ENCODE peak calls at places on chromosomes 7 and 10, in eight cellular contexts. Z is heart right ventricle; T is AG09309; Q is lower leg skin; F is nephron progenitor cell; S is CD8-positive, alpha-beta T cell; A is WERI-Rb-1; N is endothelial cell. J is an unnamed sample.
A peak's percentile ranks its signal among the peaks of the same experiment; 100 is the strongest.

GRCh38 chr10:22615819-22616499 is 98.4 kb downstream of the PIP4K2A start:
- DNase-seq in Q (no peak), A (no peak), N (no peak), S (peak; percentile 59), F (no peak), Z (peak; percentile 38), T (no peak), J (no peak)

GRCh38 chr10:34396669-34397068 is 418.4 kb downstream of the PARD3 start:
- DNase-seq in Q (no peak), A (no peak), F (no peak), S (no peak), Z (no peak), N (no peak), T (no peak), J (no peak)

GRCh38 chr7:66187894-66188293 is 17.2 kb upstream of the TPST1 start:
- DNase-seq in A (no peak), S (no peak), T (peak; percentile 71), F (no peak), Q (peak; percentile 83), Z (peak; percentile 25), N (no peak), J (peak; percentile 80)

GRCh38 chr7:129176853-129177369 is 11.5 kb upstream of the SMO start:
- DNase-seq in S (no peak), T (no peak), A (no peak), N (no peak), F (no peak), Z (no peak), Q (no peak), J (no peak)

GRCh38 chr7:23373151-23374004 is 74.2 kb downstream of the MALSU1 start:
- DNase-seq in A (no peak), N (no peak), T (no peak), S (peak; percentile 69), Z (no peak), Q (no peak), F (peak; percentile 27), J (no peak)

GRCh38 chr10:11505636-11506035 is 105.8 kb downstream of the USP6NL start:
- DNase-seq in S (no peak), N (no peak), F (no peak), Q (no peak), T (no peak), A (no peak), Z (no peak), J (no peak)

GRCh38 chr7:104793066-104793465 is 220.9 kb upstream of the KMT2E start:
- DNase-seq in F (no peak), T (no peak), A (no peak), Q (no peak), N (no peak), Z (no peak), S (no peak), J (no peak)

GRCh38 chr10:878333-878753 is 53.2 kb downstream of the LARP4B start:
- DNase-seq in Q (peak; percentile 20), N (no peak), T (peak; percentile 3), A (no peak), Z (no peak), S (no peak), F (no peak), J (peak; percentile 43)

GRCh38 chr7:45691155-45691656 is 117.0 kb downstream of the ADCY1 start:
- DNase-seq in F (no peak), Q (no peak), N (no peak), S (no peak), T (no peak), Z (no peak), A (no peak), J (no peak)

GRCh38 chr10:80416401-80417098 is 8.2 kb downstream of the PRXL2A start:
- DNase-seq in F (peak; percentile 27), Q (no peak), A (no peak), T (no peak), S (no peak), Z (peak; percentile 74), N (no peak), J (peak; percentile 76)

GRCh38 chr7:155412416-155413253 is 45.3 kb upstream of the EN2 start:
- DNase-seq in Q (no peak), T (no peak), N (peak; percentile 83), S (no peak), Z (no peak), A (peak; percentile 72), F (peak; percentile 77), J (no peak)

GRCh38 chr7:4042402-4042801 is 639.7 kb upstream of the FOXK1 start:
- DNase-seq in A (peak; percentile 72), S (no peak), T (no peak), Z (no peak), F (no peak), Q (no peak), N (no peak), J (no peak)

GRCh38 chr10:89173075-89173474 is 34.0 kb downstream of the CH25H start:
- DNase-seq in Q (no peak), A (no peak), N (no peak), S (no peak), T (no peak), Z (no peak), F (no peak), J (no peak)

GRCh38 chr7:43208189-43208588 is 95.7 kb downstream of the HECW1 start:
- DNase-seq in Q (no peak), T (no peak), F (no peak), S (no peak), A (no peak), N (no peak), Z (no peak), J (no peak)

GRCh38 chr10:101330236-101331225 is 23.4 kb upstream of the BTRC start:
- DNase-seq in T (peak; percentile 63), Q (no peak), S (no peak), A (no peak), Z (no peak), F (no peak), N (no peak), J (no peak)

GRCh38 chr10:129163536-129163935 is 303.5 kb upstream of the MGMT start:
- DNase-seq in Z (no peak), S (no peak), A (no peak), T (no peak), N (no peak), F (no peak), Q (no peak), J (no peak)

GRCh38 chr7:135801045-135801693 is 52.6 kb upstream of the FAM180A start:
- DNase-seq in S (no peak), F (peak; percentile 28), Q (no peak), Z (no peak), T (peak; percentile 27), N (peak; percentile 50), A (peak; percentile 30), J (no peak)

GRCh38 chr10:124156524-124157225 is 63.3 kb upstream of the CHST15 start:
- DNase-seq in N (no peak), S (no peak), Q (no peak), Z (peak; percentile 44), F (peak; percentile 38), A (no peak), T (no peak), J (peak; percentile 49)

DNA sequence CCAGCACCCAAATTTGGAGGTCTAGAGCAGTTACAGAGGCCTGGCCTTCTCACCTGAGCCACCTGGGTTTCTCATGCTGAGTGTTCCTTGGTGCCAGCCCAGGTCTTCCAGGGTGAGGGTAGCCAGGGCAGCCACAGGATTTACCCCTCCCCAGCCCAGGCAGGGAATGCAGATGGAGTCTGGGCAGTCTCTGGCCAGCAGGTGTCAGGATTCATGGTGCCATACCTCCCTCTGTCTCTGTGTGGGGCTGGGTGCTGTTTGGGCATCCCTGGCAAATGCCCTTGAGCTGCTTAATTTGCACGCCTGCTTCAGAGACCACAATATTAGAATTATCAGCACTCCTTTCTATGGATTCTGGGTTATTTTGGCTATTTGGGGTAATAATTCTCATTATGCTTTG is 246.7 kb downstream of the GFRA1 start:
- DNase-seq in N (no peak), A (no peak), F (no peak), Z (no peak), T (no peak), Q (no peak), S (no peak), J (no peak)
- TF ChIP-seq CTCF in N (no peak), A (peak; percentile 73), F (no peak), Z (no peak), T (no peak), Q (no peak), S (no peak), J (no peak)

GRCh38 chr7:139034855-139035587 is 821 bp downstream of the ZC3HAV1L start:
- DNase-seq in F (no peak), Q (no peak), N (no peak), Z (peak; percentile 47), A (peak; percentile 46), S (peak; percentile 32), T (no peak), J (peak; percentile 42)
- TF ChIP-seq CTCF in F (no peak), Q (no peak), N (no peak), Z (no peak), A (no peak), S (no peak), T (no peak), J (no peak)

GRCh38 chr7:119931230-119931824 is 341.6 kb upstream of the KCND2 start:
- DNase-seq in Q (no peak), Z (no peak), S (no peak), N (no peak), F (no peak), A (no peak), T (no peak), J (no peak)

GRCh38 chr7:119929891-119930290 is 343.1 kb upstream of the KCND2 start:
- DNase-seq in Q (no peak), N (no peak), A (no peak), T (no peak), S (no peak), F (no peak), Z (no peak), J (no peak)

DNA sequence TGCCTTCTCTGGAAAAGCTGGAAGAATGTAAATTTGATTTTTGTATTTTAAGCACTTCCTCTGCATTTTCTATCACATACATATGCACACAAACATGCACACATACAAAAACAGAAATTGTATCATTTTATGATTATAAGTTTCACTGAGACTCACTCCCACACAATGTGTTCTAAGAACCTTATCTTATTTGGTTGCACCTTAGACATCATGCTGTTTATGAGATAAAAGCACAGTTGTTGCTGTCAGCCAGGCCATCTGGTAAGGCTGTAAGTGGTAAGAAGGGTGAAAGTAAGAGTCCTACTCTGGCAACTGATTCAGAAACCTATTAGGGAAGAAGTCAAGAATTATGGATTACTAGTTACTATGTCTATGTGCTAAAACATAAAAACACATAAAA is 347.1 kb upstream of the KCND2 start:
- DNase-seq in S (no peak), A (no peak), T (no peak), Z (no peak), F (no peak), N (no peak), Q (no peak), J (no peak)
- TF ChIP-seq CTCF in S (no peak), A (no peak), T (no peak), Z (no peak), F (no peak), N (no peak), Q (no peak), J (no peak)

DNA sequence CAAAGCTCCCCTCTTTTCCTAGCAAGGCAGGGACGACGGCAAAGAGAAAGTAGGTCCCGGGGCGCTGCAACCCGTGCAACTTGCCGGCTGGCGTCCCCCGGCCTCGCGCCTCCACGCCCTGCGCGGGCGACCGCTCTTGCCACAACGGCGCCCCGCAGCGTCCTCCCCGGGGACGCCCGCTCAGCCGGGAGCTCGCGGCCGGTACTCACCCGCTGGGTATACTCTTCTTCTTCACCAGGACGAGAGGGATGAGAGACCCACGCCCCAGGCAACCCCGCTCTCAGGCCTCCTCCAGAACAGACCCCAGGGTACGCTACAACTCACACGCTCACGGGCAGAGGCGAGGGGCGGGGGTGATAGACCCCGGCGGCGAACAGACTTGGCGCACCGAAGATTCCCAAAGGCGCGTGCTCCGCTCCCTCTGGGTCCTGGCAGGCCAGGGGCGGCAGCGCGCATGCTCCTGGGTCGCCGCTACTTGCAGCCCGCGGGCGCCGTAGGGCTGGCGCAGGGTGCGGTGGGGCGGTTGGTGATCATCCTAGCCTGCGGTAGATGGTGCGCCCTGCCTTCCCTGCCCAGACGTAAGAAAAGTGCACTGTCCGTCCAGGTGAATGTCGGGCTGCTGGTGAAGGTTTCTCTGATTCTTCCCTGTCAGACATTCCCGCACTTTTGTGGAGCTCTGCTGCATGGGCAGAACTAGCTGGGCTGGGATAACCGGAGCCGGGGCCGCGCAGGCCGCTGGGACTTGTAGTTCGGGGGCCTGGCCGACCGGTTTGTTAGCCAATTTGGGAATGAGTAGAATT is at the start of gene CC2D2B:
- DNase-seq in A (peak; percentile 91), T (peak; percentile 29), N (peak; percentile 87), F (peak; percentile 89), S (peak; percentile 59), Z (peak; percentile 83), Q (peak; percentile 80), J (peak; percentile 90)
- TF ChIP-seq CTCF in A (peak; percentile 50), T (no peak), N (no peak), F (no peak), S (no peak), Z (no peak), Q (no peak), J (no peak)